ENCODE peak calls at places on chromosomes 11 and 22, in four cellular contexts. One of them, this sample, is unnamed.
A peak's percentile ranks its signal among the peaks of the same experiment; 100 is the strongest.

GRCh38 chr11:7906481-7906880 is 24.6 kb downstream of the OR10A6 start:
- DNase-seq in H1: no peak
- DNase-seq in GM12878: no peak
- DNase-seq in HepG2: no peak
- DNase-seq in this sample: no peak

GRCh38 chr11:84558085-84558905 is 1068.8 kb downstream of the DLG2 start:
- DNase-seq in HepG2: peak; percentile 80
- DNase-seq in H1: no peak
- DNase-seq in GM12878: no peak
- DNase-seq in this sample: peak; percentile 33

GRCh38 chr11:64876226-64876750 is 2.1 kb downstream of the EHD1 start:
- DNase-seq in H1: no peak
- DNase-seq in GM12878: no peak
- DNase-seq in HepG2: no peak
- DNase-seq in this sample: no peak

GRCh38 chr11:12222099-12222751 is 111.8 kb downstream of the MICAL2 start:
- DNase-seq in H1: no peak
- DNase-seq in HepG2: peak; percentile 35
- DNase-seq in GM12878: no peak
- DNase-seq in this sample: no peak

GRCh38 chr11:44625759-44626523 is 60.5 kb downstream of the CD82 start:
- DNase-seq in H1: no peak
- DNase-seq in GM12878: no peak
- DNase-seq in HepG2: no peak
- DNase-seq in this sample: no peak

GRCh38 chr11:130212431-130212961 is 52.9 kb downstream of the ST14 start:
- DNase-seq in H1: no peak
- DNase-seq in HepG2: no peak
- DNase-seq in GM12878: no peak
- DNase-seq in this sample: no peak

GRCh38 chr11:103867481-103867880 is 169.0 kb upstream of the DDI1 start:
- DNase-seq in GM12878: no peak
- DNase-seq in H1: no peak
- DNase-seq in HepG2: no peak
- DNase-seq in this sample: no peak

GRCh38 chr22:37994982-37995381 is 10.6 kb upstream of the SOX10 start:
- DNase-seq in GM12878: no peak
- DNase-seq in H1: no peak
- DNase-seq in HepG2: no peak
- DNase-seq in this sample: no peak

GRCh38 chr11:106278391-106278790 is 200.9 kb downstream of the AASDHPPT start:
- DNase-seq in H1: no peak
- DNase-seq in GM12878: no peak
- DNase-seq in HepG2: no peak
- DNase-seq in this sample: no peak

GRCh38 chr11:14974723-14975587 is 2.8 kb upstream of the CALCA start:
- DNase-seq in H1: no peak
- DNase-seq in HepG2: peak; percentile 16
- DNase-seq in GM12878: no peak
- DNase-seq in this sample: peak; percentile 60

GRCh38 chr22:43796567-43796966 is 15.5 kb downstream of the EFCAB6 start:
- DNase-seq in H1: no peak
- DNase-seq in GM12878: no peak
- DNase-seq in HepG2: no peak
- DNase-seq in this sample: peak; percentile 38

GRCh38 chr11:88596786-88597185 is 259.2 kb upstream of the CTSC start:
- DNase-seq in GM12878: no peak
- DNase-seq in HepG2: no peak
- DNase-seq in H1: no peak
- DNase-seq in this sample: no peak

GRCh38 chr11:24437123-24437522 is 59.7 kb upstream of the LUZP2 start:
- DNase-seq in H1: no peak
- DNase-seq in GM12878: no peak
- DNase-seq in HepG2: no peak
- DNase-seq in this sample: no peak

GRCh38 chr11:121299417-121299816 is 6.8 kb downstream of the SC5D start:
- DNase-seq in GM12878: no peak
- DNase-seq in HepG2: no peak
- DNase-seq in H1: no peak
- DNase-seq in this sample: no peak

GRCh38 chr11:63905179-63905578 is 11.8 kb downstream of the RCOR2 start:
- DNase-seq in H1: no peak
- DNase-seq in GM12878: no peak
- DNase-seq in HepG2: no peak
- DNase-seq in this sample: no peak

GRCh38 chr22:20567371-20567847 is 60.0 kb downstream of the MED15 start:
- DNase-seq in GM12878: no peak
- DNase-seq in HepG2: no peak
- DNase-seq in H1: no peak
- DNase-seq in this sample: no peak

GRCh38 chr11:75273989-75274391 is 33.4 kb downstream of the TPBGL start:
- DNase-seq in HepG2: no peak
- DNase-seq in GM12878: no peak
- DNase-seq in H1: no peak
- DNase-seq in this sample: no peak

GRCh38 chr11:12098601-12099000 is 11.8 kb upstream of the MICAL2 start:
- DNase-seq in GM12878: no peak
- DNase-seq in H1: no peak
- DNase-seq in HepG2: no peak
- DNase-seq in this sample: no peak

GRCh38 chr22:35604671-35605457 is 12.3 kb downstream of the MB start:
- DNase-seq in H1: no peak
- DNase-seq in HepG2: no peak
- DNase-seq in GM12878: no peak
- DNase-seq in this sample: no peak

GRCh38 chr11:33197915-33198727 is 36.8 kb upstream of the CSTF3 start:
- DNase-seq in GM12878: no peak
- DNase-seq in H1: no peak
- DNase-seq in HepG2: no peak
- DNase-seq in this sample: no peak

GRCh38 chr11:69949327-69949726 is 128.8 kb upstream of the ANO1 start:
- DNase-seq in H1: no peak
- DNase-seq in GM12878: no peak
- DNase-seq in HepG2: peak; percentile 53
- DNase-seq in this sample: no peak

GRCh38 chr22:50676661-50677492 is 4.3 kb downstream of the SHANK3 start:
- DNase-seq in H1: no peak
- DNase-seq in GM12878: no peak
- DNase-seq in HepG2: no peak
- DNase-seq in this sample: no peak

GRCh38 chr11:69265911-69266510 is 27.9 kb upstream of the MYEOV start:
- DNase-seq in H1: no peak
- DNase-seq in GM12878: no peak
- DNase-seq in HepG2: no peak
- DNase-seq in this sample: no peak

GRCh38 chr11:95392644-95393043 is 161.6 kb upstream of the SESN3 start:
- DNase-seq in H1: no peak
- DNase-seq in HepG2: no peak
- DNase-seq in GM12878: no peak
- DNase-seq in this sample: no peak

GRCh38 chr11:20363500-20364411 is at the start of gene HTATIP2:
- DNase-seq in HepG2: no peak
- DNase-seq in H1: no peak
- DNase-seq in GM12878: no peak
- DNase-seq in this sample: no peak

GRCh38 chr11:113675003-113675471 is 31.1 kb downstream of the TMPRSS5 start:
- DNase-seq in HepG2: no peak
- DNase-seq in H1: no peak
- DNase-seq in GM12878: peak; percentile 73
- DNase-seq in this sample: no peak

GRCh38 chr22:48567213-48567975 is 1260.3 kb downstream of the BRD1 start:
- DNase-seq in H1: no peak
- DNase-seq in HepG2: no peak
- DNase-seq in GM12878: no peak
- DNase-seq in this sample: no peak

DNA sequence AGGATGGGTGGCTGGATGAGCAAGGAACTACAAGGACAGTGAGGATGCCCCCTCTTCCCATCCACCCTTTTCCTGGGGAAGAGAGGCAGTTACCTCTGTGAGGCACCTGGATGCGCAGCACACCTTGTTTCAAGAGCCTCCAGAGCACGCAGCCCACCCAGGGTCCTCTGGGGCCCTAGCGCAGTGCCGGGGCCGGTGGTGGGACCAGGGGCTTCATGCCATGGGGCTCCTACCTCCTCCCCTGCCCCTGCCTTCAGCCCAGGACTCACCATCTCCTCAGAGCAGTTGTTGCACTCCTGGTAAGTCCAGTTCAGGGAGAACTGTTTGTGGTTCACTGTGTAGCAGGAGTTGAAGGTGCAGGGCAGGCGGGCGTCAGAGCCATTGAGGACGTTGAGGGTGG is 8.1 kb downstream of the SCN2B start:
- DNase-seq in GM12878: no peak
- DNase-seq in HepG2: no peak
- DNase-seq in H1: no peak
- DNase-seq in this sample: no peak
- TF ChIP-seq SUZ12 in GM12878: no peak
- TF ChIP-seq SUZ12 in HepG2: no peak
- TF ChIP-seq SUZ12 in H1: no peak
- TF ChIP-seq SUZ12 in this sample: no peak

DNA sequence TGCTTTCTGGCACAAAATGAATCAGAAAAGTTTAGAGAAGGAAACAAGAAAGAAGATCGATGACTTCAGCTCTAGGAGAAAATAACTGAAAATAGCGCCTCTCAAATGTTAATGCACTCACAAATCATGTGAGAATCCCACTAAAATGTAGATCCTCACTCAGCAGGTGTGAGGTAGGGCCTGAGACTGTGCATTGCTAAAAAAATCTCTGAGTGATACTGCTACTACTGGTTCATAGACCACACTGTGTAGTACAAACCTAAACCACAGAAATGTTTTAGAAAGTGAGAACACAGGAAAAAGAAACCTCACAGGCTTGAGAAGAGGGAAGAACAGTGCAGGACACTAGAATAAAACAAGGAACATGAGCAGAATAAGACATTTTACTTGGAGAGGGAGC is 2.0 kb downstream of the OR8D4 start:
- DNase-seq in HepG2: no peak
- DNase-seq in GM12878: no peak
- DNase-seq in H1: no peak
- DNase-seq in this sample: no peak
- TF ChIP-seq YY1 in HepG2: no peak
- TF ChIP-seq YY1 in GM12878: no peak
- TF ChIP-seq YY1 in H1: no peak
- TF ChIP-seq YY1 in this sample: no peak

GRCh38 chr22:27462190-27462589 is 339.4 kb downstream of the MN1 start:
- DNase-seq in H1: no peak
- DNase-seq in GM12878: no peak
- DNase-seq in HepG2: peak; percentile 29
- DNase-seq in this sample: no peak

GRCh38 chr22:27461470-27461869 is 340.1 kb downstream of the MN1 start:
- DNase-seq in H1: peak; percentile 75
- DNase-seq in HepG2: no peak
- DNase-seq in GM12878: no peak
- DNase-seq in this sample: peak; percentile 89

GRCh38 chr22:27456696-27457503 is 344.7 kb downstream of the MN1 start:
- DNase-seq in GM12878: no peak
- DNase-seq in H1: no peak
- DNase-seq in HepG2: no peak
- DNase-seq in this sample: no peak

GRCh38 chr22:27460596-27461347 is 340.8 kb downstream of the MN1 start:
- DNase-seq in H1: no peak
- DNase-seq in GM12878: no peak
- DNase-seq in HepG2: no peak
- DNase-seq in this sample: no peak

DNA sequence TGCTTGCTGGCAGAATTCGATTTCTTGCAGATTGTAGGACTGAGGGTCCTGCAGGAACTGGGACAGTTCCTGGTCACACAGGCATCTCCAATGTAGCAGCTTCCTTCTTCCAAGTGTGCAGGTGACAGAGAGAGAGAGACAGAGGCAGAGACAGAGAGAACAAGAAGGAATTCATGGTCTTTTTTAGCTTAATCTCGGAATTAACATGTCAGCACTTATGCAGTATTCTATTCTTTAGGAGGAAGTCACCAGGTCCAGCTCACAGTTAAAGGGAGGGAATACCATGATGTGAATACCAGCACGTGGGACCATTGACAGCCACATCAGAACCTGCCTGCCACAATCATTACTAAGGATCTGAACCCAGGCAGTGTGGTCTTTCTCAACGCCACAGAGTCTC is 341.6 kb downstream of the MN1 start:
- DNase-seq in GM12878: no peak
- DNase-seq in HepG2: no peak
- DNase-seq in H1: no peak
- DNase-seq in this sample: no peak
- TF ChIP-seq SUZ12 in GM12878: no peak
- TF ChIP-seq SUZ12 in HepG2: no peak
- TF ChIP-seq SUZ12 in H1: no peak
- TF ChIP-seq SUZ12 in this sample: no peak

GRCh38 chr11:1571760-1572199 is 291 bp downstream of the DUSP8 start:
- DNase-seq in H1: no peak
- DNase-seq in HepG2: no peak
- DNase-seq in GM12878: no peak
- DNase-seq in this sample: no peak
- TF ChIP-seq YY1 in H1: no peak
- TF ChIP-seq YY1 in HepG2: no peak
- TF ChIP-seq YY1 in GM12878: no peak
- TF ChIP-seq YY1 in this sample: no peak

DNA sequence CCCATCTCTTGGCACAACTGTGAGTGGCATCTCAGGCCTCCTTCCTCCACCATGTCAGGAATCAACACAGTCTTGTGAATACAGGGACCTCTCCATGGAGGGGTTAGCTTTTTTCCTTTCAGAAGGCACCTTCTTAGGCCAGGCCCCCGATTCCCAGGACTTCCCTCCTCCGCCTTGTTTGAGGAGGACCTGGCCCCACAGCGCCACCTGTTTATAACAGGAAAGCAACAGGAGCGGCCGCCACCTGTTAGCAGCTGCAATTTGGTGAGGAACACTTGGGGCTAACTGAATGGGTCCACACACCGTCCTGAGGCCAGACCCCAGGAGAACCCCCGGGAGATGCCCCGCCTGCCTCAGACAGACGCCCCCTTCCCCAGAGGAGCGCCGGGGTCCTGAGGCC is 3.8 kb upstream of the PKP3 start:
- DNase-seq in H1: no peak
- DNase-seq in HepG2: peak; percentile 50
- DNase-seq in GM12878: no peak
- DNase-seq in this sample: peak; percentile 47
- TF ChIP-seq SUZ12 in H1: no peak
- TF ChIP-seq SUZ12 in HepG2: no peak
- TF ChIP-seq SUZ12 in GM12878: no peak
- TF ChIP-seq SUZ12 in this sample: no peak

This sample was measured in NT2/D1.